ENCODE peak calls at places on chromosomes 4 and X, in eight cellular contexts. Q is hepatocyte; T is testis; M is psoas muscle; E is tibial artery; C is effector memory CD4-positive, alpha-beta T cell; S is pancreas; N is fibroblast of lung. O is an unnamed sample.

GRCh38 chrX:11890843-11891514 is 132.9 kb downstream of the MSL3 start:
- DNase-seq in Q (no peak), T (no peak), M (peak; percentile 36), E (peak; percentile 61), C (no peak), S (no peak), N (no peak), O (peak; percentile 47)

GRCh38 chrX:15946783-15947550 is 92.4 kb upstream of the AP1S2 start:
- DNase-seq in Q (peak; percentile 25), T (no peak), M (no peak), E (no peak), C (no peak), S (no peak), N (peak; percentile 86), O (peak; percentile 12)

GRCh38 chr4:104330125-104330524 is 164.6 kb downstream of the CXXC4 start:
- DNase-seq in Q (no peak), T (no peak), M (no peak), E (no peak), C (no peak), S (no peak), N (no peak), O (no peak)

GRCh38 chrX:39427492-39428289 is 626.4 kb downstream of the MID1IP1 start:
- DNase-seq in Q (peak; percentile 50), T (no peak), M (no peak), E (no peak), C (no peak), S (no peak), N (peak; percentile 36), O (peak; percentile 6)

GRCh38 chr4:176383273-176384077 is 63.7 kb downstream of the SPCS3 start:
- DNase-seq in Q (no peak), T (no peak), M (no peak), E (no peak), C (no peak), S (no peak), N (peak; percentile 68), O (no peak)

GRCh38 chr4:177519481-177520270 is 77.4 kb upstream of the AGA start:
- DNase-seq in Q (no peak), T (no peak), M (no peak), E (no peak), C (no peak), S (no peak), N (peak; percentile 73), O (no peak)

GRCh38 chr4:83297548-83298260 is 13.1 kb upstream of the COQ2 start:
- DNase-seq in Q (no peak), T (no peak), M (no peak), E (no peak), C (no peak), S (no peak), N (no peak), O (no peak)

GRCh38 chr4:88807499-88807898 is 109.9 kb upstream of the NAP1L5 start:
- DNase-seq in Q (no peak), T (no peak), M (no peak), E (no peak), C (no peak), S (no peak), N (peak; percentile 83), O (no peak)

GRCh38 chrX:8738588-8739189 is 6.8 kb upstream of the ANOS1 start:
- DNase-seq in Q (peak; percentile 58), T (peak; percentile 51), M (peak; percentile 39), E (no peak), C (no peak), S (no peak), N (no peak), O (peak; percentile 7)

GRCh38 chr4:164949448-164950118 is 27.9 kb downstream of the TRIM61 start:
- DNase-seq in Q (peak; percentile 11), T (no peak), M (no peak), E (no peak), C (no peak), S (no peak), N (no peak), O (no peak)

GRCh38 chr4:186724048-186724860 is 598 bp upstream of the FAT1 start:
- DNase-seq in Q (peak; percentile 76), T (peak; percentile 49), M (peak; percentile 40), E (peak; percentile 83), C (no peak), S (peak; percentile 68), N (peak; percentile 61), O (peak; percentile 43)

GRCh38 chr4:186726440-186727148 is 2.9 kb upstream of the FAT1 start:
- DNase-seq in Q (peak; percentile 93), T (peak; percentile 81), M (peak; percentile 65), E (peak; percentile 87), C (no peak), S (peak; percentile 68), N (peak; percentile 84), O (peak; percentile 61)

GRCh38 chr4:186724861-186725419 is 1.3 kb upstream of the FAT1 start:
- DNase-seq in Q (peak; percentile 23), T (no peak), M (no peak), E (no peak), C (no peak), S (peak; percentile 23), N (peak; percentile 50), O (peak; percentile 14)

GRCh38 chr4:186726150-186726439 is 2.4 kb upstream of the FAT1 start:
- DNase-seq in Q (no peak), T (no peak), M (no peak), E (no peak), C (no peak), S (no peak), N (no peak), O (no peak)

GRCh38 chr4:186725422-186726149 is 1.9 kb upstream of the FAT1 start:
- DNase-seq in Q (peak; percentile 92), T (peak; percentile 90), M (peak; percentile 65), E (peak; percentile 90), C (no peak), S (peak; percentile 79), N (peak; percentile 87), O (peak; percentile 61)
- H3K9me3 ChIP-seq in Q (no peaks in the 10 kb centered on the region), T (no peaks in the 10 kb centered on the region), M (no peaks in the 10 kb centered on the region), E (no peaks in the 10 kb centered on the region), C (no peaks in the 10 kb centered on the region), S (no peaks in the 10 kb centered on the region), N (no peaks in the 10 kb centered on the region), O (no peaks in the 10 kb centered on the region)

GRCh38 chr4:15339732-15340131 is 88.1 kb upstream of the C1QTNF7 start:
- DNase-seq in Q (no peak), T (no peak), M (no peak), E (no peak), C (no peak), S (no peak), N (no peak), O (no peak)
- H3K27ac ChIP-seq in Q (no peak overlapping the region), T (no peak overlapping the region), M (no peak overlapping the region), E (no peak overlapping the region), C (no peak overlapping the region), S (no peak overlapping the region), N (no peak overlapping the region), O (no peak overlapping the region)

DNA sequence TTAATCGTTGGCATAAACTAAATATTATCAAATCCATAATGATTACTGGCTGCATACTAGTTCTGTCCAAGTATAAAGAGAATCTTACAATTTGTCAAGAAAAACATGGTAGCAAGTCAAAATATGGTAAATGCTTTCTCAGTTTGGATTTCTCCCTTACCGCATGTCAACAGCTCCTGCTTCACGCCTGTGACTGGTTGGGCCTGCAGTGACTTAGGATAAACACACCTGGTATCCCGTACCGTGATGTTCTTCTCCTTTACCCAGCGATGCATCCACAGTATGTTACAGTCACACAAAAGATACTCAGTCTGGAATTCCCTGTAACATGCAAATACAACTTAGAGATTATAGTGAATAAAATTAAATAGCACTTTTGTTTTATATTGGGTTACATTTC is 71.1 kb downstream of the ADGRA3 start:
- DNase-seq in Q (no peak), T (no peak), M (no peak), E (no peak), C (no peak), S (no peak), N (no peak), O (no peak)
- H3K36me3 ChIP-seq in Q (no peaks in the 10 kb centered on the region), T (no peaks in the 10 kb centered on the region), M (peaks cover 7% of the 10 kb centered on the region), E (peaks cover 25% of the 10 kb centered on the region), C (no peaks in the 10 kb centered on the region), S (peaks cover 24% of the 10 kb centered on the region), N (no peaks in the 10 kb centered on the region), O (peaks cover 67% of the 10 kb centered on the region)

GRCh38 chr4:156733582-156733981 is 238.0 kb downstream of the PDGFC start:
- DNase-seq in Q (no peak), T (no peak), M (no peak), E (no peak), C (no peak), S (no peak), N (no peak), O (no peak)

GRCh38 chr4:156734965-156735895 is 236.4 kb downstream of the PDGFC start:
- DNase-seq in Q (no peak), T (no peak), M (no peak), E (no peak), C (no peak), S (no peak), N (peak; percentile 69), O (no peak)

DNA sequence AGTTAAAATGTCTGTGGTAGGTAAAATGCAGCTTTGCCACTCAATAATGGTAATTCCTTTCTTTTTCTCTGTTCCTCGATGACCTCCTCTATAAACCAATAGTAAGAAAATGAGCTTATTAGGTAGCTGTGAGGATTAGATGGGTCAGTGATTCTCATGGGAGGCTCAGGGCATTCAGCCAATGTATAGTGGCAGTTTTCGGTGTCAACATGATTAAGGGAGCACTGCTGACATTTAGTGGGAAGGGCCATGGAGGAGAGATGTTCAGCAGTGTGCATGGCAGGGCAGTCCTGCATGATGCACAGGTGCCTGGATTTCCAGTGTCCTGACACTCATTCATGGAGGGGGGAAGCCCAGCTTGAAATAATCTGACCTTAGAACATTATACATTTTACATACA is 232.8 kb downstream of the PDGFC start:
- DNase-seq in Q (no peak), T (no peak), M (no peak), E (no peak), C (no peak), S (no peak), N (no peak), O (no peak)
- H3K9me3 ChIP-seq in Q (peaks cover 5% of the 10 kb centered on the region), T (no peaks in the 10 kb centered on the region), M (peaks cover under 1% of the 10 kb centered on the region), E (no peaks in the 10 kb centered on the region), C (no peaks in the 10 kb centered on the region), S (no peaks in the 10 kb centered on the region), N (no peaks in the 10 kb centered on the region), O (no peaks in the 10 kb centered on the region)

DNA sequence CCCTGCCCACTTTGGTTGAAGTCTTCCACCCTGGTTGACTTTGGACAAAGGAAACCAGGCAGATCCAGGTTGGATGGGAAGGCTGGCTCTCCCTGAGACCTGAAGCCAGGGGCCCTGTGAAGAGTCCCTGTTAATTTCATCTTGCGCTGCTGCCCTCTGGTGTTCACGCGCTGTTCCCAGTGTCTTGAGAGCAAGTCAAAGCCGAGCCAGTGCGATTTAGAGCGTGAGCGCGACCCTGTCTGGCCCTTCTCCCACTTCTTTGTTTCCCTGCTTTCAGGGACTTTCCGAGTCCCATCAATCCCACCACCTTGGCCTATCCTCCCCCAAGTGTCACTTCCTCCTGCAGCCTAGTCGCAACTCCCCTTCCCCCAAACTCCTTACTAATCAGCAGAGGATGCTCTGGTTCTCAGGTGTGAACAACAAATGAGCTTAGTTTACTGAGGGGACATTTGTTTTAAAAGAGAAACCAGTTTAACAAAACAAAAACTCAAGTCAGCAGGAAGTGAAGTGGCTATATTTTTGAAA is 25.8 kb upstream of the CHRNA9 start:
- DNase-seq in Q (peak; percentile 93), T (peak; percentile 97), M (peak; percentile 85), E (peak; percentile 87), C (peak; percentile 82), S (peak; percentile 86), N (peak; percentile 65), O (peak; percentile 82)
- H3K27ac ChIP-seq in Q (no peak overlapping the region), T (no peak overlapping the region), M (no peak overlapping the region), E (no peak overlapping the region), C (peak overlapping the region; percentile 83), S (no peak overlapping the region), N (no peak overlapping the region), O (no peak overlapping the region)